ENCODE peak calls at places on chromosomes 12 and 14, in five cellular contexts. T is psoas muscle, P is HCT116, B is left ventricle myocardium inferior, O is brain microvascular endothelial cell. I is an unnamed sample. For H3K27me3, the result is how much of the 10 kb centered on the place peaks cover.

GRCh38 chr14:99289394-99290189 is 17.6 kb upstream of the BCL11B start:
- DNase-seq in T (no peak), P (no peak), O (no peak), B (no peak), I (no peak)

GRCh38 chr14:75295491-75296338 is 17.1 kb downstream of the FOS start:
- DNase-seq in B (peak), T (peak), P (no peak), O (peak), I (peak)

GRCh38 chr14:51869426-51870113 is 9.2 kb downstream of the GNG2 start:
- DNase-seq in T (no peak), B (no peak), O (no peak), P (no peak), I (no peak)

GRCh38 chr12:65741662-65742480 is 82.4 kb upstream of the HMGA2 start:
- DNase-seq in P (no peak), B (peak), T (no peak), O (peak), I (peak)

GRCh38 chr14:59698793-59699192 is 122.2 kb upstream of the CCDC175 start:
- DNase-seq in P (no peak), O (peak), T (no peak), B (no peak), I (no peak)

GRCh38 chr14:60631842-60632241 is 17.4 kb downstream of the SIX1 start:
- DNase-seq in P (no peak), T (no peak), O (no peak), B (no peak), I (no peak)

GRCh38 chr14:106657460-106657859 is 1131.1 kb downstream of the TMEM121 start:
- DNase-seq in O (no peak), B (no peak), P (no peak), T (no peak), I (no peak)

GRCh38 chr14:23249810-23250209 is 12.1 kb downstream of the RNF212B start:
- DNase-seq in P (no peak), T (no peak), O (no peak), B (no peak), I (no peak)

GRCh38 chr14:55579724-55580400 is at the start of gene KTN1:
- DNase-seq in B (peak), P (peak), O (peak), T (peak), I (peak)

GRCh38 chr12:5078423-5078822 is 34.7 kb downstream of the KCNA5 start:
- DNase-seq in O (no peak), B (peak), T (no peak), P (no peak), I (peak)

GRCh38 chr12:124201248-124201647 is 93.6 kb upstream of the RFLNA start:
- DNase-seq in T (no peak), P (no peak), B (no peak), O (no peak), I (no peak)

GRCh38 chr12:27592548-27592947 is 68.5 kb downstream of the PPFIBP1 start:
- DNase-seq in P (no peak), O (peak), B (peak), T (no peak), I (peak)

GRCh38 chr14:34781242-34781641 is 66.8 kb upstream of the CFL2 start:
- DNase-seq in P (no peak), O (peak), B (no peak), T (no peak), I (no peak)

GRCh38 chr14:50786821-50787464 is 44.0 kb downstream of the NIN start:
- DNase-seq in B (no peak), O (no peak), T (no peak), P (no peak), I (no peak)

GRCh38 chr12:6167327-6168280 is 32.6 kb upstream of the CD9 start:
- DNase-seq in B (no peak), O (peak), P (peak), T (no peak), I (peak)

GRCh38 chr14:94779713-94780112 is 9.8 kb upstream of the GSC start:
- DNase-seq in T (no peak), P (no peak), O (no peak), B (no peak), I (no peak)

GRCh38 chr12:119158004-119158776 is 20.5 kb upstream of the HSPB8 start:
- DNase-seq in O (no peak), B (no peak), P (no peak), T (peak), I (no peak)

GRCh38 chr14:56461876-56462275 is 117.7 kb upstream of the TMEM260 start:
- DNase-seq in T (no peak), B (no peak), O (no peak), P (no peak), I (no peak)

GRCh38 chr12:58367041-58367440 is 425.7 kb downstream of the ATP23 start:
- DNase-seq in B (no peak), T (no peak), P (no peak), O (no peak), I (no peak)

GRCh38 chr12:2877959-2878732 is 1.1 kb downstream of the RHNO1 start:
- DNase-seq in T (no peak), B (no peak), P (no peak), O (no peak), I (peak)

GRCh38 chr14:100898465-100898864 is 5.1 kb downstream of the RTL1 start:
- DNase-seq in P (no peak), B (no peak), O (no peak), T (no peak), I (peak)

GRCh38 chr14:101228949-101229541 is 325.5 kb upstream of the RTL1 start:
- DNase-seq in O (no peak), P (no peak), T (peak), B (no peak), I (no peak)

GRCh38 chr14:52473557-52473956 is 78.7 kb downstream of the TXNDC16 start:
- DNase-seq in B (no peak), P (peak), T (no peak), O (no peak), I (peak)

GRCh38 chr12:93080994-93081809 is 152.1 kb upstream of the EEA1 start:
- DNase-seq in T (no peak), P (no peak), B (no peak), O (peak), I (no peak)

GRCh38 chr14:91870001-91870400 is 2.7 kb upstream of the TC2N start:
- DNase-seq in O (no peak), B (no peak), P (no peak), T (no peak), I (no peak)

GRCh38 chr14:99609245-99610117 is 5.5 kb upstream of the CCDC85C start:
- DNase-seq in P (no peak), B (no peak), T (no peak), O (no peak), I (no peak)

GRCh38 chr12:62683724-62684501 is 217.3 kb downstream of the MON2 start:
- DNase-seq in T (peak), P (no peak), O (no peak), B (peak), I (peak)

DNA sequence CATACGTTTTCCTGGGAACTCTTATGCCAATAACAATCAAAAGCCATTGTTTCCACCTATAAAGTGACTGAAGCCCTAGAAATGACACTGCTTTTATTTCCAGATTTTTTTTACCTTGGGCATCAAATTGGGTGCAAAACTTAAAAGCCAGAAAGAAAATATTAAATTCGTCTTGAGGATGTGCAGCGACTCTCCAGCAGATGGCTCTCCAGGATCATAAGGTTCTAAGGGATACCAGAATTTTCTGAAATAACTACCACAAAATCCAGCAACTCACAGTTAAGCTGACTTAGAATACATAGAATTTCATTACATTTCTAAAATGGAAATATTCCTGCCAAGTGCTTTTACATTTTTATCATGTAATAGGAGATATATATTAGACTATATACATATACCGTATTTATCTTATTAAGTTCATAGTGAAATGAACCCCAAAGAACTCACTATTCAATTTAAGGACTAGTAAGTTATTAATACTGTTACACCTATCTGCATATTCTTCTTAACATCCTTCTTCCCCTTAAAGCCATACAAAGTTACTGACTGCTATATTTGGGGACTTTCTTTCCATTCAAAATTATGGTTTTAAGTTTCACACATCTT is 44.0 kb downstream of the ARMH4 start:
- DNase-seq in P (peak), T (no peak), O (peak), B (no peak), I (peak)
- TF ChIP-seq CTCF in P (peak), T (peak), O (peak), B (peak), I (peak)

GRCh38 chr12:14416658-14417057 is 51.2 kb downstream of the ATF7IP start:
- DNase-seq in B (no peak), P (no peak), T (no peak), O (peak), I (peak)
- H3K27me3 ChIP-seq in B (under half), P (under half), T (under half), O (under half), I (under half)

GRCh38 chr14:68521952-68522509 is 270.8 kb downstream of the ZFP36L1 start:
- DNase-seq in O (no peak), T (no peak), B (no peak), P (no peak), I (no peak)

GRCh38 chr14:68523994-68524725 is 268.7 kb downstream of the ZFP36L1 start:
- DNase-seq in O (no peak), T (no peak), P (no peak), B (no peak), I (no peak)

GRCh38 chr14:68521557-68521901 is 271.3 kb downstream of the ZFP36L1 start:
- DNase-seq in O (no peak), P (no peak), T (no peak), B (no peak), I (no peak)

GRCh38 chr14:68523326-68523610 is 269.6 kb downstream of the ZFP36L1 start:
- DNase-seq in O (no peak), B (no peak), P (no peak), T (no peak), I (no peak)

GRCh38 chr14:68522510-68523325 is 270.1 kb downstream of the ZFP36L1 start:
- DNase-seq in O (peak), P (no peak), B (no peak), T (no peak), I (no peak)
- H3K27ac ChIP-seq in O (no peak), P (no peak), B (peak), T (peak), I (peak)

GRCh38 chr12:118025168-118025567 is 8.7 kb downstream of the RFC5 start:
- DNase-seq in O (no peak), T (no peak), P (no peak), B (no peak), I (no peak)
- TF ChIP-seq CTCF in O (no peak), T (no peak), P (no peak), B (no peak), I (no peak)

GRCh38 chr12:10615532-10615931 is 2.1 kb upstream of the MAGOHB start:
- DNase-seq in O (no peak), T (no peak), B (no peak), P (no peak), I (no peak)

GRCh38 chr12:10620078-10620779 is 6.8 kb upstream of the MAGOHB start:
- DNase-seq in P (no peak), B (no peak), T (no peak), O (no peak), I (no peak)

GRCh38 chr12:10621278-10621677 is 7.9 kb upstream of the MAGOHB start:
- DNase-seq in T (no peak), P (no peak), B (no peak), O (no peak), I (no peak)

GRCh38 chr12:10617868-10618267 is 4.5 kb upstream of the MAGOHB start:
- DNase-seq in T (no peak), O (no peak), P (no peak), B (no peak), I (no peak)

GRCh38 chr12:10618338-10618987 is 5.1 kb upstream of the MAGOHB start:
- DNase-seq in T (no peak), B (no peak), P (peak), O (peak), I (no peak)
- H3K27me3 ChIP-seq in T (under half), B (under half), P (under half), O (under half), I (under half)